ENCODE peak calls at places on chromosomes 7 and 10, in eight cellular contexts. One of them, this sample, is unnamed.

GRCh38 chr7:77897004-77897547 is 98.5 kb downstream of the PHTF2 start:
- DNase-seq in fibroblast of pulmonary artery: no peak
- DNase-seq in heart right ventricle: no peak
- DNase-seq in kidney: no peak
- DNase-seq in RWPE1: no peak
- DNase-seq in hepatocyte: no peak
- DNase-seq in cardiac fibroblast: no peak
- DNase-seq in sigmoid colon: no peak
- DNase-seq in this sample: no peak

GRCh38 chr10:80210259-80210658 is 4.9 kb upstream of the ANXA11 start:
- DNase-seq in fibroblast of pulmonary artery: no peak
- DNase-seq in heart right ventricle: no peak
- DNase-seq in kidney: no peak
- DNase-seq in RWPE1: no peak
- DNase-seq in hepatocyte: no peak
- DNase-seq in cardiac fibroblast: no peak
- DNase-seq in sigmoid colon: no peak
- DNase-seq in this sample: no peak

GRCh38 chr10:101036726-101037125 is 5.7 kb downstream of the SFXN3 start:
- DNase-seq in fibroblast of pulmonary artery: no peak
- DNase-seq in heart right ventricle: no peak
- DNase-seq in kidney: peak
- DNase-seq in RWPE1: no peak
- DNase-seq in hepatocyte: no peak
- DNase-seq in cardiac fibroblast: no peak
- DNase-seq in sigmoid colon: no peak
- DNase-seq in this sample: no peak

GRCh38 chr10:72557362-72557761 is 68.5 kb downstream of the MICU1 start:
- DNase-seq in fibroblast of pulmonary artery: peak
- DNase-seq in heart right ventricle: no peak
- DNase-seq in kidney: no peak
- DNase-seq in RWPE1: no peak
- DNase-seq in hepatocyte: no peak
- DNase-seq in cardiac fibroblast: peak
- DNase-seq in sigmoid colon: no peak
- DNase-seq in this sample: no peak

GRCh38 chr7:6269527-6269926 is 2.9 kb downstream of the CYTH3 start:
- DNase-seq in fibroblast of pulmonary artery: no peak
- DNase-seq in heart right ventricle: no peak
- DNase-seq in kidney: no peak
- DNase-seq in RWPE1: no peak
- DNase-seq in hepatocyte: no peak
- DNase-seq in cardiac fibroblast: no peak
- DNase-seq in sigmoid colon: no peak
- DNase-seq in this sample: no peak

GRCh38 chr7:40220421-40220911 is 85.7 kb downstream of the SUGCT start:
- DNase-seq in fibroblast of pulmonary artery: peak
- DNase-seq in heart right ventricle: no peak
- DNase-seq in kidney: no peak
- DNase-seq in RWPE1: no peak
- DNase-seq in hepatocyte: no peak
- DNase-seq in cardiac fibroblast: peak
- DNase-seq in sigmoid colon: no peak
- DNase-seq in this sample: no peak

GRCh38 chr10:113022265-113022664 is 72.2 kb downstream of the TCF7L2 start:
- DNase-seq in fibroblast of pulmonary artery: no peak
- DNase-seq in heart right ventricle: no peak
- DNase-seq in kidney: no peak
- DNase-seq in RWPE1: no peak
- DNase-seq in hepatocyte: no peak
- DNase-seq in cardiac fibroblast: no peak
- DNase-seq in sigmoid colon: peak
- DNase-seq in this sample: no peak

GRCh38 chr7:148472406-148472805 is 118.2 kb upstream of the C7orf33 start:
- DNase-seq in fibroblast of pulmonary artery: no peak
- DNase-seq in heart right ventricle: no peak
- DNase-seq in kidney: no peak
- DNase-seq in RWPE1: peak
- DNase-seq in hepatocyte: no peak
- DNase-seq in cardiac fibroblast: no peak
- DNase-seq in sigmoid colon: no peak
- DNase-seq in this sample: no peak

GRCh38 chr10:61160253-61160652 is 216.3 kb upstream of the RHOBTB1 start:
- DNase-seq in fibroblast of pulmonary artery: peak
- DNase-seq in heart right ventricle: no peak
- DNase-seq in kidney: no peak
- DNase-seq in RWPE1: no peak
- DNase-seq in hepatocyte: no peak
- DNase-seq in cardiac fibroblast: no peak
- DNase-seq in sigmoid colon: no peak
- DNase-seq in this sample: no peak

GRCh38 chr7:101418694-101419093 is 56.0 kb downstream of the COL26A1 start:
- DNase-seq in fibroblast of pulmonary artery: no peak
- DNase-seq in heart right ventricle: no peak
- DNase-seq in kidney: no peak
- DNase-seq in RWPE1: no peak
- DNase-seq in hepatocyte: no peak
- DNase-seq in cardiac fibroblast: no peak
- DNase-seq in sigmoid colon: no peak
- DNase-seq in this sample: no peak

GRCh38 chr10:63554666-63555065 is 33.5 kb downstream of the REEP3 start:
- DNase-seq in fibroblast of pulmonary artery: peak
- DNase-seq in heart right ventricle: no peak
- DNase-seq in kidney: no peak
- DNase-seq in RWPE1: peak
- DNase-seq in hepatocyte: no peak
- DNase-seq in cardiac fibroblast: peak
- DNase-seq in sigmoid colon: no peak
- DNase-seq in this sample: peak

GRCh38 chr10:71011141-71011540 is 122.8 kb upstream of the PCBD1 start:
- DNase-seq in fibroblast of pulmonary artery: no peak
- DNase-seq in heart right ventricle: no peak
- DNase-seq in kidney: no peak
- DNase-seq in RWPE1: no peak
- DNase-seq in hepatocyte: no peak
- DNase-seq in cardiac fibroblast: no peak
- DNase-seq in sigmoid colon: no peak
- DNase-seq in this sample: no peak

GRCh38 chr7:101390901-101391301 is 28.2 kb downstream of the COL26A1 start:
- DNase-seq in fibroblast of pulmonary artery: peak
- DNase-seq in heart right ventricle: peak
- DNase-seq in kidney: peak
- DNase-seq in RWPE1: no peak
- DNase-seq in hepatocyte: peak
- DNase-seq in cardiac fibroblast: peak
- DNase-seq in sigmoid colon: no peak
- DNase-seq in this sample: no peak

GRCh38 chr10:102535481-102536147 is 31.8 kb downstream of the SUFU start:
- DNase-seq in fibroblast of pulmonary artery: no peak
- DNase-seq in heart right ventricle: no peak
- DNase-seq in kidney: no peak
- DNase-seq in RWPE1: no peak
- DNase-seq in hepatocyte: no peak
- DNase-seq in cardiac fibroblast: no peak
- DNase-seq in sigmoid colon: no peak
- DNase-seq in this sample: no peak

GRCh38 chr10:14975672-14976273 is 16.6 kb downstream of the MEIG1 start:
- DNase-seq in fibroblast of pulmonary artery: no peak
- DNase-seq in heart right ventricle: no peak
- DNase-seq in kidney: no peak
- DNase-seq in RWPE1: no peak
- DNase-seq in hepatocyte: no peak
- DNase-seq in cardiac fibroblast: no peak
- DNase-seq in sigmoid colon: no peak
- DNase-seq in this sample: no peak
- TF ChIP-seq CTCF in fibroblast of pulmonary artery: peak
- TF ChIP-seq CTCF in heart right ventricle: peak
- TF ChIP-seq CTCF in kidney: no peak
- TF ChIP-seq CTCF in RWPE1: peak
- TF ChIP-seq CTCF in hepatocyte: no peak
- TF ChIP-seq CTCF in cardiac fibroblast: peak
- TF ChIP-seq CTCF in sigmoid colon: no peak
- TF ChIP-seq CTCF in this sample: no peak

GRCh38 chr10:114239994-114240345 is 916 bp downstream of the VWA2 start:
- DNase-seq in fibroblast of pulmonary artery: no peak
- DNase-seq in heart right ventricle: no peak
- DNase-seq in kidney: no peak
- DNase-seq in RWPE1: no peak
- DNase-seq in hepatocyte: no peak
- DNase-seq in cardiac fibroblast: no peak
- DNase-seq in sigmoid colon: no peak
- DNase-seq in this sample: no peak

GRCh38 chr10:114242235-114242634 is 3.2 kb downstream of the VWA2 start:
- DNase-seq in fibroblast of pulmonary artery: no peak
- DNase-seq in heart right ventricle: no peak
- DNase-seq in kidney: no peak
- DNase-seq in RWPE1: no peak
- DNase-seq in hepatocyte: no peak
- DNase-seq in cardiac fibroblast: no peak
- DNase-seq in sigmoid colon: no peak
- DNase-seq in this sample: no peak

GRCh38 chr10:114243661-114244060 is 4.6 kb downstream of the VWA2 start:
- DNase-seq in fibroblast of pulmonary artery: no peak
- DNase-seq in heart right ventricle: no peak
- DNase-seq in kidney: no peak
- DNase-seq in RWPE1: no peak
- DNase-seq in hepatocyte: no peak
- DNase-seq in cardiac fibroblast: no peak
- DNase-seq in sigmoid colon: no peak
- DNase-seq in this sample: no peak

GRCh38 chr10:114244126-114244525 is 5.1 kb downstream of the VWA2 start:
- DNase-seq in fibroblast of pulmonary artery: no peak
- DNase-seq in heart right ventricle: no peak
- DNase-seq in kidney: no peak
- DNase-seq in RWPE1: no peak
- DNase-seq in hepatocyte: no peak
- DNase-seq in cardiac fibroblast: no peak
- DNase-seq in sigmoid colon: no peak
- DNase-seq in this sample: no peak

DNA sequence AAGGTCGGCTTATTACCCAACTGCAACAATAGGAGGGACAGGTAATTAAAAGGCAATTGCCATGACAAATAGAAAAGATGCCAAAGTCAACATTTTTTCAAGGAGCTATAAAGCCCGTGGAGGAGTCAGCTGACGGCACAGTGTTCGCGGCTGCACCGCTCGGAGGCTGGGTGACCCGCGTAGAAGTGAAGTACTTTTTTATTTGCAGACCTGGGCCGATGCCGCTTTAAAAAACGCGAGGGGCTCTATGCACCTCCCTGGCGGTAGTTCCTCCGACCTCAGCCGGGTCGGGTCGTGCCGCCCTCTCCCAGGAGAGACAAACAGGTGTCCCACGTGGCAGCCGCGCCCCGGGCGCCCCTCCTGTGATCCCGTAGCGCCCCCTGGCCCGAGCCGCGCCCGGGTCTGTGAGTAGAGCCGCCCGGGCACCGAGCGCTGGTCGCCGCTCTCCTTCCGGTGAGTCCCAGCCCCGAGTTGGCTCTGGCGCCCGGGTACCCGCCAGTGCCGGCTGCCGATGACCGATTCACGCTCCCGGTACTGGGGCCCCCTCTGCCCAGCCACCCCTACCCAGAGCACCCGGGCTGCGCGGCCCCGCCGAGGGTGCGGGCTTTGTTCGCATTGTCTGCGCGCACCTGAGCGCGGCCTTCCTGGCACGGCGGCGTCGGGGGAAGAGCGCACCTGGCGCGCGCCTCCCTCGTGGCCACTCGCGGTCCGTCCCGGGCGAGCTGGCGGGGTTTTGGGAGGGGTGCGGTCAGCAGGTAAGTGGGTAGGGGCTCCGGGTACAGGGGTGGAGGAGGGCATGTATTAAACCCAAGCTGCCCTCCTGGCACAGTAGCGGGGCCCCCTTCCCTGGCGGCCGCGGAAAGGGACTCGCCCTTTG is at the start of gene VWA2:
- DNase-seq in fibroblast of pulmonary artery: no peak
- DNase-seq in heart right ventricle: peak
- DNase-seq in kidney: peak
- DNase-seq in RWPE1: peak
- DNase-seq in hepatocyte: peak
- DNase-seq in cardiac fibroblast: no peak
- DNase-seq in sigmoid colon: no peak
- DNase-seq in this sample: no peak
- TF ChIP-seq CTCF in fibroblast of pulmonary artery: no peak
- TF ChIP-seq CTCF in heart right ventricle: peak
- TF ChIP-seq CTCF in kidney: peak
- TF ChIP-seq CTCF in RWPE1: peak
- TF ChIP-seq CTCF in hepatocyte: peak
- TF ChIP-seq CTCF in cardiac fibroblast: no peak
- TF ChIP-seq CTCF in sigmoid colon: no peak
- TF ChIP-seq CTCF in this sample: no peak

GRCh38 chr10:84108797-84109196 is 30.5 kb upstream of the GHITM start:
- DNase-seq in fibroblast of pulmonary artery: no peak
- DNase-seq in heart right ventricle: no peak
- DNase-seq in kidney: no peak
- DNase-seq in RWPE1: no peak
- DNase-seq in hepatocyte: no peak
- DNase-seq in cardiac fibroblast: no peak
- DNase-seq in sigmoid colon: no peak
- DNase-seq in this sample: no peak

GRCh38 chr10:84118395-84119006 is 20.8 kb upstream of the GHITM start:
- DNase-seq in fibroblast of pulmonary artery: no peak
- DNase-seq in heart right ventricle: no peak
- DNase-seq in kidney: no peak
- DNase-seq in RWPE1: peak
- DNase-seq in hepatocyte: no peak
- DNase-seq in cardiac fibroblast: no peak
- DNase-seq in sigmoid colon: no peak
- DNase-seq in this sample: no peak

GRCh38 chr10:84117683-84118394 is 21.5 kb upstream of the GHITM start:
- DNase-seq in fibroblast of pulmonary artery: no peak
- DNase-seq in heart right ventricle: no peak
- DNase-seq in kidney: no peak
- DNase-seq in RWPE1: no peak
- DNase-seq in hepatocyte: no peak
- DNase-seq in cardiac fibroblast: no peak
- DNase-seq in sigmoid colon: no peak
- DNase-seq in this sample: no peak

GRCh38 chr10:84114088-84114667 is 25.1 kb upstream of the GHITM start:
- DNase-seq in fibroblast of pulmonary artery: peak
- DNase-seq in heart right ventricle: no peak
- DNase-seq in kidney: no peak
- DNase-seq in RWPE1: no peak
- DNase-seq in hepatocyte: no peak
- DNase-seq in cardiac fibroblast: peak
- DNase-seq in sigmoid colon: no peak
- DNase-seq in this sample: no peak
- TF ChIP-seq CTCF in fibroblast of pulmonary artery: peak
- TF ChIP-seq CTCF in heart right ventricle: peak
- TF ChIP-seq CTCF in kidney: peak
- TF ChIP-seq CTCF in RWPE1: no peak
- TF ChIP-seq CTCF in hepatocyte: peak
- TF ChIP-seq CTCF in cardiac fibroblast: peak
- TF ChIP-seq CTCF in sigmoid colon: no peak
- TF ChIP-seq CTCF in this sample: no peak

GRCh38 chr7:155545348-155545747 is 1.0 kb downstream of the CNPY1 start:
- DNase-seq in fibroblast of pulmonary artery: no peak
- DNase-seq in heart right ventricle: no peak
- DNase-seq in kidney: no peak
- DNase-seq in RWPE1: no peak
- DNase-seq in hepatocyte: no peak
- DNase-seq in cardiac fibroblast: no peak
- DNase-seq in sigmoid colon: no peak
- DNase-seq in this sample: no peak
- TF ChIP-seq CTCF in fibroblast of pulmonary artery: no peak
- TF ChIP-seq CTCF in heart right ventricle: no peak
- TF ChIP-seq CTCF in kidney: no peak
- TF ChIP-seq CTCF in RWPE1: no peak
- TF ChIP-seq CTCF in hepatocyte: no peak
- TF ChIP-seq CTCF in cardiac fibroblast: no peak
- TF ChIP-seq CTCF in sigmoid colon: no peak
- TF ChIP-seq CTCF in this sample: no peak